ENCODE peak calls at places on chromosomes 4 and X, in four cellular contexts. Q is Calu3, L is AG04450, K is chondrocyte. P is an unnamed sample.
A peak's percentile ranks its signal among the peaks of the same experiment; 100 is the strongest.

GRCh38 chr4:147831452-147832192 is 99.7 kb downstream of the ARHGAP10 start:
- DNase-seq in Q (peak; percentile 26), L (no peak), K (no peak), P (peak; percentile 91)

GRCh38 chr4:48909697-48910096 is 3.1 kb upstream of the OCIAD2 start:
- DNase-seq in Q (peak; percentile 71), L (peak; percentile 90), K (no peak), P (peak; percentile 97)

GRCh38 chr4:123588631-123589223 is 192.1 kb downstream of the SPRY1 start:
- DNase-seq in Q (peak; percentile 47), K (no peak), L (no peak), P (no peak)

GRCh38 chrX:112654871-112655270 is 24.9 kb downstream of the LHFPL1 start:
- DNase-seq in Q (no peak), K (no peak), L (no peak), P (no peak)

GRCh38 chr4:147924604-147925412 is 192.9 kb downstream of the ARHGAP10 start:
- DNase-seq in K (no peak), L (no peak), Q (peak; percentile 36), P (peak; percentile 40)

GRCh38 chr4:140150636-140150885 is 3.4 kb downstream of the MAML3 start:
- DNase-seq in L (no peak), K (no peak), Q (peak; percentile 73), P (no peak)

GRCh38 chrX:134004038-134004437 is 18.6 kb upstream of the GPC3 start:
- DNase-seq in L (no peak), Q (no peak), K (no peak), P (peak; percentile 69)

GRCh38 chrX:68807818-68808217 is 21.0 kb upstream of the EFNB1 start:
- DNase-seq in Q (no peak), K (no peak), L (no peak), P (peak; percentile 57)

GRCh38 chrX:63350551-63350950 is 581 bp downstream of the SPIN4 start:
- DNase-seq in K (no peak), Q (peak; percentile 24), L (no peak), P (peak; percentile 34)

GRCh38 chr4:90099795-90100194 is 27.4 kb upstream of the CCSER1 start:
- DNase-seq in K (no peak), Q (no peak), L (no peak), P (peak; percentile 62)

GRCh38 chr4:3637326-3638016 is 105.2 kb upstream of the LRPAP1 start:
- DNase-seq in L (no peak), K (peak; percentile 80), Q (no peak), P (no peak)

GRCh38 chr4:108172780-108173598 is 4.3 kb upstream of the LEF1 start:
- DNase-seq in Q (no peak), K (no peak), L (no peak), P (no peak)

GRCh38 chr4:1505511-1506451 is 99.5 kb upstream of the NKX1-1 start:
- DNase-seq in Q (no peak), K (no peak), L (no peak), P (no peak)

GRCh38 chrX:12843061-12843667 is 23.7 kb upstream of the TLR7 start:
- DNase-seq in K (no peak), L (no peak), Q (no peak), P (no peak)

GRCh38 chr4:163072222-163072621 is 94.5 kb downstream of the NAF1 start:
- DNase-seq in K (no peak), L (no peak), Q (no peak), P (peak; percentile 36)

GRCh38 chrX:2387614-2388239 is 113.0 kb downstream of the DHRSX start:
- DNase-seq in K (no peak), L (no peak), Q (no peak), P (peak; percentile 36)

GRCh38 chrX:109281478-109282275 is 200.2 kb downstream of the GUCY2F start:
- DNase-seq in L (no peak), K (no peak), Q (peak; percentile 55), P (no peak)

GRCh38 chr4:154877110-154877760 is 96.2 kb downstream of the RBM46 start:
- DNase-seq in L (no peak), K (no peak), Q (peak; percentile 43), P (peak; percentile 54)

GRCh38 chr4:3364634-3365314 is 72.0 kb downstream of the RGS12 start:
- DNase-seq in L (no peak), Q (no peak), K (no peak), P (no peak)

GRCh38 chrX:103215768-103216085 is 819 bp downstream of the BEX4 start:
- DNase-seq in L (no peak), Q (no peak), K (no peak), P (no peak)

GRCh38 chr4:140789752-140790151 is 33.6 kb upstream of the TBC1D9 start:
- DNase-seq in Q (no peak), K (no peak), L (no peak), P (peak; percentile 84)

GRCh38 chrX:39652336-39652735 is 445.4 kb downstream of the BCOR start:
- DNase-seq in Q (peak; percentile 18), K (no peak), L (no peak), P (peak; percentile 40)

GRCh38 chrX:15143050-15143824 is 126.6 kb downstream of the ASB9 start:
- DNase-seq in L (no peak), K (no peak), Q (peak; percentile 56), P (peak; percentile 67)

GRCh38 chr4:148441986-148442829 is at the start of gene NR3C2:
- DNase-seq in L (peak; percentile 86), Q (peak; percentile 93), K (peak; percentile 97), P (peak; percentile 99)

GRCh38 chrX:133749951-133750350 is 235.4 kb downstream of the GPC3 start:
- DNase-seq in Q (no peak), K (no peak), L (no peak), P (no peak)

GRCh38 chr4:150818661-150819060 is 196.4 kb downstream of the LRBA start:
- DNase-seq in Q (no peak), K (no peak), L (peak; percentile 59), P (no peak)

GRCh38 chr4:77804471-77804870 is 14.7 kb downstream of the CNOT6L start:
- DNase-seq in L (no peak), K (no peak), Q (no peak), P (no peak)

GRCh38 chr4:20639346-20639745 is 60.9 kb upstream of the PACRGL start:
- DNase-seq in K (no peak), L (no peak), Q (no peak), P (no peak)

GRCh38 chrX:152884171-152884570 is 13.7 kb upstream of the ZNF185 start:
- DNase-seq in L (no peak), Q (no peak), K (peak; percentile 37), P (no peak)

GRCh38 chrX:15336023-15336413 is 695 bp upstream of the PIGA start:
- DNase-seq in L (peak; percentile 11), K (no peak), Q (peak; percentile 37), P (peak; percentile 6)

GRCh38 chr4:185774815-185775684 is 36.9 kb downstream of the SORBS2 start:
- DNase-seq in K (no peak), Q (peak; percentile 49), L (peak; percentile 23), P (peak; percentile 70)
- TF ChIP-seq CTCF in K (peak; percentile 68), Q (no peak), L (no peak), P (no peak)

GRCh38 chr4:15976456-15977096 is 13.6 kb upstream of the FGFBP2 start:
- DNase-seq in K (no peak), Q (no peak), L (no peak), P (no peak)
- TF ChIP-seq CTCF in K (peak; percentile 19), Q (no peak), L (no peak), P (no peak)

DNA sequence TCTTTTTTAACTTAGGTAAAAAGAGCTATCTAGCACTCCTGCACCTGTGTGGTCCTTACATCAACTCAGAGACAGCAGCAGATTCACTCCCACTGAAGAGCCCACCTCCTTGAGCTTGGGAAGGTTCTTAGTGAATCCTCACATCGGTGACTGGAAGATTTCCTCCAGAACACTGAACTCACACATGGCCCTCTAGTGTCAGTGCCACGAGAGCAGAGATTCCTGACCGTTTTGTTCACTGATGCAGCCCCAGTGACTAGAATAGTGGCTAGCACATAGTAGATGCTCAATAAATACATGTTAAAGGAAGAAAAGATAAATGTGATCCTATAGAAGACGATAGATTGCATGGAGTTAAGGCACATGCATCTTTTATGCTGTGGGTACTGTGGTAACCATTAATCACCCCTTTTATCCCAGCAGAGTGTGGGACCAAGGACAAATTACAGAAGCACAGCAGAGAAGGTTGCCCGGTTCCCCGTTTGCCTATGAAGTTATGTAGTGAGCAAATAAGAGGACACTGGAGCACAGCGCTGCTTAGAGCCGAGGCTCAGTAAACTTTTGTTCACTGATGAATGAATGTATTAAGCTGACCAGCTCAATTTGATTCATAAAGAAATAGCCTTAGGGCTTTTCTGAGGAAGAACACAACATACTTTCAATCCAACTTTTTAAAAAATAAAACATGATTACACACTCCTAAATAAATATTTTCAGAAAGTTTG is 8.7 kb downstream of the GASK1B start:
- DNase-seq in K (no peak), Q (no peak), L (no peak), P (no peak)
- TF ChIP-seq CTCF in K (no peak), Q (no peak), L (no peak), P (no peak)

DNA sequence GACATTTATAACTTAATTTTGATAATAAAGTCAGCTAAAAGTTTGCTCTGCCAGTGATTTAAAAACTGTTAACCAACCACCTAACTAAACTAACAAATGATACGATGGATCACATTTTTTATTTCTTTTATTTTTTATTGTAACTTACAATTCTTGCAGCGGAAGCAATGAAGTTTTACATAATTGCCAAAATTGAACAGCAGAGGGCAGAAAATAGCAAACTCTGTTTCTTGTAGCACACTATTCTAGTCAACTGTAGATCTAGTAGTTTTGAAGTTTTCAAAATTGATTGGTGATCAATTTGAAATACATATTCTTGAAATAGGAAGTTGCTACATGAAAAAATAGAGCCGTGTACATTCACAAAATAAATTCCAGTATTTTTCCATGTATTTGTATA is 2.8 kb upstream of the GRIA2 start:
- DNase-seq in K (no peak), L (no peak), Q (peak; percentile 3), P (peak; percentile 48)
- TF ChIP-seq CTCF in K (peak; percentile 90), L (peak; percentile 61), Q (peak; percentile 41), P (peak; percentile 54)

P was measured in MCF 10A.